ENCODE peak calls at places on chromosomes 6 and 20, in four cellular contexts. B, E, N and Y are unnamed samples. For H3K36me3 and H3K4me1, the result is how much of the 10 kb centered on the place peaks cover.

GRCh38 chr6:90209527-90209926 is 87.1 kb downstream of the BACH2 start:
- DNase-seq in E (no peak), B (no peak), N (no peak), Y (no peak)

GRCh38 chr6:124926435-124926834 is 35.8 kb upstream of the RNF217 start:
- DNase-seq in B (no peak), E (peak), N (no peak), Y (no peak)

GRCh38 chr6:28906674-28907073 is 17.1 kb downstream of the TRIM27 start:
- DNase-seq in B (no peak), E (no peak), N (no peak), Y (no peak)

GRCh38 chr6:1773697-1774096 is 164.0 kb downstream of the FOXC1 start:
- DNase-seq in N (no peak), B (no peak), E (no peak), Y (no peak)

GRCh38 chr6:7763896-7764295 is 38.0 kb downstream of the BMP6 start:
- DNase-seq in N (no peak), E (no peak), B (no peak), Y (no peak)

GRCh38 chr6:46175446-46175845 is 4.7 kb upstream of the ENPP5 start:
- DNase-seq in B (no peak), E (peak), N (no peak), Y (no peak)

GRCh38 chr6:125588268-125588667 is 161.2 kb upstream of the HEY2 start:
- DNase-seq in E (no peak), N (no peak), B (no peak), Y (no peak)

GRCh38 chr20:33477386-33478234 is 12.3 kb upstream of the CBFA2T2 start:
- DNase-seq in E (peak), N (no peak), B (no peak), Y (no peak)

GRCh38 chr6:162109466-162110040 is 618.0 kb downstream of the PRKN start:
- DNase-seq in E (no peak), N (no peak), B (no peak), Y (no peak)

GRCh38 chr20:33239418-33239817 is 3.6 kb downstream of the BPIFA1 start:
- DNase-seq in N (no peak), B (no peak), E (no peak), Y (peak)

GRCh38 chr6:89145962-89146747 is at the start of gene PM20D2:
- DNase-seq in N (peak), B (peak), E (peak), Y (peak)

GRCh38 chr20:46057856-46058655 is 29.0 kb downstream of the SLC12A5 start:
- DNase-seq in B (peak), E (no peak), N (no peak), Y (peak)

GRCh38 chr20:4135385-4136077 is 120.2 kb upstream of the RNF24 start:
- DNase-seq in E (peak), N (no peak), B (peak), Y (peak)

GRCh38 chr6:99241905-99242534 is 107.5 kb downstream of the FAXC start:
- DNase-seq in N (no peak), B (peak), E (no peak), Y (no peak)

GRCh38 chr6:46129301-46129633 is 522 bp upstream of the ENPP4 start:
- DNase-seq in N (no peak), B (no peak), E (no peak), Y (no peak)

GRCh38 chr20:21191839-21192238 is 66.0 kb downstream of the KIZ start:
- DNase-seq in E (no peak), N (no peak), B (no peak), Y (no peak)
- H3K4me3 ChIP-seq in E (no peak), N (no peak), B (no peak), Y (no peak)

DNA sequence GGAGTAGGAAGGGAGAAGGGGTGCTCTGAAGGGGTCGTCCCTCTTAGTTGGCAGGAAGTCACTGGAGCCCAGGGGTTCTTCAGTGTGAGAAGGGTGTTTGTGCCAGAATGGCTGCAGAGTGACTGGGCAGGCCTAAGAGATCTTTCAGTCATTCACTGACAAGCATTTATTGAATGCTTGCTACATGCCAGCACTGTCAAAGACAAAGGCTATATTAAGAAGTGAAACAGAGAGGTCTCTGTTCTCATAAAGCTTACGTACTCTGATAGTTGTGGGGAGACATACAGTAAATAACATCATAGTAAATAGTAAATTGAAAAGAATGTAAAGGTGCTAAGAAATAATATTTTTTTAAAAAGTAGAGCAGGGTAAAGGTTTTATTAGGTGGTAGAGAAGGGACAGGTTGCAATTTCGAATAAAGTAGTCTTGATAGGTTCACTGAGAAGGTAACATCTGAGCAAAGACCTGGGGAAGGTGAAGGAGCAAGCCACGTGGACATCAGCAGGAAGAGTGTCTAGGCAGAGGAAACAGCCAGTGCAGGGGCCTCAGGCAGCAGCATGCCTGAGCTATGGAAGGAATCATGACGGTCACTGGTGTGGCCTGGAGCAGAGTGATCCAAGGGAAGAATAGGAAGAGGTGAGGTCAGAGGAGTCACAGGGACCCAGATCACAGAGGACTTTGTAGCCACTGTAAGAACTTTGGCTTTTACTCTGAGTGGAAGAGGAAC is 36.3 kb upstream of the RNF8 start:
- DNase-seq in B (no peak), E (no peak), N (no peak), Y (no peak)
- H3K36me3 ChIP-seq in B (under half), E (under half), N (half or more), Y (half or more)

GRCh38 chr20:19407731-19408130 is 195.3 kb downstream of the SLC24A3 start:
- DNase-seq in E (no peak), N (no peak), B (no peak), Y (no peak)

GRCh38 chr20:19404836-19405235 is 192.4 kb downstream of the SLC24A3 start:
- DNase-seq in N (no peak), E (no peak), B (no peak), Y (no peak)

GRCh38 chr20:19406371-19406770 is 193.9 kb downstream of the SLC24A3 start:
- DNase-seq in N (no peak), E (no peak), B (no peak), Y (no peak)

GRCh38 chr20:19403549-19403948 is 191.1 kb downstream of the SLC24A3 start:
- DNase-seq in N (no peak), E (no peak), B (no peak), Y (no peak)

GRCh38 chr20:19405958-19406357 is 193.5 kb downstream of the SLC24A3 start:
- DNase-seq in B (peak), N (no peak), E (no peak), Y (no peak)
- H3K4me1 ChIP-seq in B (under half), N (under half), E (under half), Y (under half)

GRCh38 chr20:64047046-64047389 is 2.4 kb downstream of the SOX18 start:
- DNase-seq in N (no peak), B (no peak), E (no peak), Y (no peak)
- H3K4me3 ChIP-seq in N (peak), B (no peak), E (no peak), Y (no peak)